ENCODE peak calls at places on chromosomes 5 and 9, in six cellular contexts. A is AG08396; W is brain microvascular endothelial cell; L is GM23248; F is activated T-helper 9 cell treated with anti-CD3 and anti-CD28 coated beads, Interleukin-2, amount 50 U/mL, for 16 hours; U is T-cell. C is an unnamed sample.
A peak's percentile ranks its signal among the peaks of the same experiment; 100 is the strongest.

GRCh38 chr9:109880276-109881169 is 100.5 kb downstream of the PALM2AKAP2 start:
- DNase-seq in W (peak; percentile 64), L (peak; percentile 66), A (peak; percentile 31), F (no peak), U (peak; percentile 4), C (no peak)

GRCh38 chr5:7927466-7928375 is 58.8 kb downstream of the MTRR start:
- DNase-seq in L (peak; percentile 76), W (peak; percentile 72), A (peak; percentile 72), F (no peak), U (no peak), C (peak; percentile 36)

GRCh38 chr5:132746592-132747063 is 598 bp upstream of the CCNI2 start:
- DNase-seq in A (peak; percentile 36), L (peak; percentile 42), U (peak; percentile 30), W (peak; percentile 10), F (peak; percentile 37), C (no peak)

GRCh38 chr9:112486221-112487007 is at the start of gene KIAA1958:
- DNase-seq in U (peak; percentile 63), A (peak; percentile 87), W (peak; percentile 41), L (peak; percentile 81), F (peak; percentile 71), C (peak; percentile 82)

GRCh38 chr5:32539981-32540380 is 45.4 kb upstream of the SUB1 start:
- DNase-seq in L (no peak), A (no peak), W (no peak), U (no peak), F (no peak), C (no peak)

GRCh38 chr5:172114875-172115422 is 73.1 kb downstream of the STK10 start:
- DNase-seq in F (peak; percentile 67), W (no peak), A (no peak), L (no peak), U (peak; percentile 53), C (peak; percentile 80)

GRCh38 chr9:88462191-88462590 is 72.8 kb upstream of the NXNL2 start:
- DNase-seq in U (no peak), L (peak; percentile 40), W (peak; percentile 57), F (no peak), A (no peak), C (no peak)

GRCh38 chr5:55222061-55222818 is 4.9 kb downstream of the MCIDAS start:
- DNase-seq in F (no peak), L (no peak), A (peak; percentile 11), W (no peak), U (no peak), C (no peak)

GRCh38 chr9:68733021-68733405 is 28.0 kb downstream of the PIP5K1B start:
- DNase-seq in A (no peak), U (no peak), F (no peak), L (no peak), W (no peak), C (no peak)

GRCh38 chr5:154937186-154937717 is 759 bp downstream of the GEMIN5 start:
- DNase-seq in A (no peak), W (no peak), F (no peak), U (no peak), L (peak; percentile 46), C (no peak)

GRCh38 chr5:7881816-7882215 is 12.9 kb downstream of the MTRR start:
- DNase-seq in W (no peak), L (no peak), A (no peak), U (no peak), F (no peak), C (no peak)

C was measured in activated CD4-positive, CD25-positive, alpha-beta regulatory T cell treated with anti-CD3 and anti-CD28 coated beads, Interleukin-2, amount 50 U/mL, for 72 hours.